ENCODE peak calls at places on chromosomes 16 and 17, in six cellular contexts. One of them, this sample, is unnamed.

GRCh38 chr17:71760062-71760720 is 360.6 kb upstream of the SOX9 start:
- DNase-seq in HCT116: no peak
- DNase-seq in activated CD8-positive, alpha-beta T cell treated with anti-CD3 and anti-CD28 coated beads for 36 hours: no peak
- DNase-seq in nephron progenitor cell: no peak
- DNase-seq in NCI-H2029: no peak
- DNase-seq in NCI-H1417: no peak
- DNase-seq in this sample: no peak

GRCh38 chr16:49876716-49877129 is 20.8 kb upstream of the ZNF423 start:
- DNase-seq in HCT116: no peak
- DNase-seq in activated CD8-positive, alpha-beta T cell treated with anti-CD3 and anti-CD28 coated beads for 36 hours: peak
- DNase-seq in nephron progenitor cell: peak
- DNase-seq in NCI-H2029: no peak
- DNase-seq in NCI-H1417: no peak
- DNase-seq in this sample: peak

GRCh38 chr17:44655983-44656700 is at the start of gene MEIOC:
- DNase-seq in HCT116: no peak
- DNase-seq in activated CD8-positive, alpha-beta T cell treated with anti-CD3 and anti-CD28 coated beads for 36 hours: peak
- DNase-seq in nephron progenitor cell: peak
- DNase-seq in NCI-H2029: peak
- DNase-seq in NCI-H1417: no peak
- DNase-seq in this sample: peak

GRCh38 chr17:292016-292415 is 60.6 kb downstream of the RPH3AL start:
- DNase-seq in HCT116: no peak
- DNase-seq in activated CD8-positive, alpha-beta T cell treated with anti-CD3 and anti-CD28 coated beads for 36 hours: no peak
- DNase-seq in nephron progenitor cell: no peak
- DNase-seq in NCI-H2029: no peak
- DNase-seq in NCI-H1417: no peak
- DNase-seq in this sample: no peak

GRCh38 chr16:17345043-17345442 is 125.7 kb downstream of the XYLT1 start:
- DNase-seq in HCT116: no peak
- DNase-seq in activated CD8-positive, alpha-beta T cell treated with anti-CD3 and anti-CD28 coated beads for 36 hours: peak
- DNase-seq in nephron progenitor cell: no peak
- DNase-seq in NCI-H2029: no peak
- DNase-seq in NCI-H1417: no peak
- DNase-seq in this sample: no peak

GRCh38 chr17:32731556-32732295 is 145.2 kb downstream of the MYO1D start:
- DNase-seq in HCT116: no peak
- DNase-seq in activated CD8-positive, alpha-beta T cell treated with anti-CD3 and anti-CD28 coated beads for 36 hours: no peak
- DNase-seq in nephron progenitor cell: no peak
- DNase-seq in NCI-H2029: no peak
- DNase-seq in NCI-H1417: no peak
- DNase-seq in this sample: no peak

GRCh38 chr17:73939808-73940207 is 263.7 kb upstream of the RPL38 start:
- DNase-seq in HCT116: no peak
- DNase-seq in activated CD8-positive, alpha-beta T cell treated with anti-CD3 and anti-CD28 coated beads for 36 hours: no peak
- DNase-seq in nephron progenitor cell: no peak
- DNase-seq in NCI-H2029: no peak
- DNase-seq in NCI-H1417: peak
- DNase-seq in this sample: no peak

GRCh38 chr16:88913870-88914269 is 47.4 kb upstream of the PABPN1L start:
- DNase-seq in HCT116: no peak
- DNase-seq in activated CD8-positive, alpha-beta T cell treated with anti-CD3 and anti-CD28 coated beads for 36 hours: no peak
- DNase-seq in nephron progenitor cell: no peak
- DNase-seq in NCI-H2029: no peak
- DNase-seq in NCI-H1417: no peak
- DNase-seq in this sample: no peak

GRCh38 chr17:40111221-40112128 is 10.3 kb upstream of the MSL1 start:
- DNase-seq in HCT116: peak
- DNase-seq in activated CD8-positive, alpha-beta T cell treated with anti-CD3 and anti-CD28 coated beads for 36 hours: peak
- DNase-seq in nephron progenitor cell: peak
- DNase-seq in NCI-H2029: peak
- DNase-seq in NCI-H1417: peak
- DNase-seq in this sample: peak

GRCh38 chr17:63702223-63702577 is 2.3 kb upstream of the LIMD2 start:
- DNase-seq in HCT116: no peak
- DNase-seq in activated CD8-positive, alpha-beta T cell treated with anti-CD3 and anti-CD28 coated beads for 36 hours: peak
- DNase-seq in nephron progenitor cell: no peak
- DNase-seq in NCI-H2029: no peak
- DNase-seq in NCI-H1417: no peak
- DNase-seq in this sample: no peak

GRCh38 chr16:19677403-19677802 is 40.6 kb downstream of the KNOP1 start:
- DNase-seq in HCT116: no peak
- DNase-seq in activated CD8-positive, alpha-beta T cell treated with anti-CD3 and anti-CD28 coated beads for 36 hours: no peak
- DNase-seq in nephron progenitor cell: no peak
- DNase-seq in NCI-H2029: no peak
- DNase-seq in NCI-H1417: no peak
- DNase-seq in this sample: no peak

GRCh38 chr17:43212641-43213490 is 1.2 kb downstream of the TMEM106A start:
- DNase-seq in HCT116: no peak
- DNase-seq in activated CD8-positive, alpha-beta T cell treated with anti-CD3 and anti-CD28 coated beads for 36 hours: no peak
- DNase-seq in nephron progenitor cell: no peak
- DNase-seq in NCI-H2029: no peak
- DNase-seq in NCI-H1417: no peak
- DNase-seq in this sample: no peak

GRCh38 chr17:76599699-76600460 is 14.2 kb upstream of the ST6GALNAC2 start:
- DNase-seq in HCT116: no peak
- DNase-seq in activated CD8-positive, alpha-beta T cell treated with anti-CD3 and anti-CD28 coated beads for 36 hours: no peak
- DNase-seq in nephron progenitor cell: no peak
- DNase-seq in NCI-H2029: no peak
- DNase-seq in NCI-H1417: no peak
- DNase-seq in this sample: no peak

GRCh38 chr16:27723711-27724490 is 174.0 kb downstream of the KATNIP start:
- DNase-seq in HCT116: no peak
- DNase-seq in activated CD8-positive, alpha-beta T cell treated with anti-CD3 and anti-CD28 coated beads for 36 hours: no peak
- DNase-seq in nephron progenitor cell: no peak
- DNase-seq in NCI-H2029: peak
- DNase-seq in NCI-H1417: no peak
- DNase-seq in this sample: no peak

GRCh38 chr16:56606688-56607618 is 1.4 kb upstream of the MT2A start:
- DNase-seq in HCT116: peak
- DNase-seq in activated CD8-positive, alpha-beta T cell treated with anti-CD3 and anti-CD28 coated beads for 36 hours: peak
- DNase-seq in nephron progenitor cell: no peak
- DNase-seq in NCI-H2029: peak
- DNase-seq in NCI-H1417: no peak
- DNase-seq in this sample: peak